ENCODE peak calls at places on chromosomes 12 and 14, in seven cellular contexts. P is lower lobe of right lung; B is CD8-positive, alpha-beta T cell; Z is suprapubic skin; X is stomach; V is HFF-Myc; O is cardiac fibroblast. M is an unnamed sample.
A peak's percentile ranks its signal among the peaks of the same experiment; 100 is the strongest.

GRCh38 chr12:118102070-118102469 is 1.7 kb downstream of the VSIG10 start:
- DNase-seq in P (no peak), B (no peak), Z (no peak), X (no peak), V (no peak), O (no peak), M (peak; percentile 85)

GRCh38 chr12:77323778-77324415 is 258.5 kb upstream of the E2F7 start:
- DNase-seq in P (no peak), B (no peak), Z (no peak), X (no peak), V (no peak), O (no peak), M (no peak)

GRCh38 chr12:126668961-126669360 is 1598.0 kb upstream of the TMEM132C start:
- DNase-seq in P (no peak), B (no peak), Z (no peak), X (no peak), V (peak; percentile 20), O (peak; percentile 77), M (no peak)

GRCh38 chr14:66443158-66443695 is 42.9 kb upstream of the CCDC196 start:
- DNase-seq in P (no peak), B (no peak), Z (no peak), X (no peak), V (no peak), O (no peak), M (peak; percentile 9)

GRCh38 chr12:47903927-47904646 is 707 bp downstream of the VDR start:
- DNase-seq in P (peak; percentile 73), B (no peak), Z (peak; percentile 83), X (peak; percentile 66), V (no peak), O (peak; percentile 83), M (peak; percentile 86)

GRCh38 chr12:95949801-95950206 is 6.7 kb downstream of the AMDHD1 start:
- DNase-seq in P (no peak), B (no peak), Z (no peak), X (no peak), V (no peak), O (no peak), M (no peak)

GRCh38 chr14:97106166-97106565 is 309.0 kb downstream of the VRK1 start:
- DNase-seq in P (no peak), B (no peak), Z (no peak), X (no peak), V (no peak), O (no peak), M (no peak)

GRCh38 chr12:94641283-94641682 is 9.1 kb downstream of the TMCC3 start:
- DNase-seq in P (no peak), B (no peak), Z (no peak), X (no peak), V (no peak), O (no peak), M (no peak)

GRCh38 chr14:106883218-106883692 is 1356.9 kb downstream of the TMEM121 start:
- DNase-seq in P (no peak), B (no peak), Z (no peak), X (no peak), V (no peak), O (peak; percentile 41), M (no peak)

GRCh38 chr14:63542231-63542999 is 762 bp downstream of the PPP2R5E start:
- DNase-seq in P (peak; percentile 62), B (no peak), Z (peak; percentile 59), X (no peak), V (no peak), O (peak; percentile 26), M (peak; percentile 33)

GRCh38 chr14:89428556-89429196 is 11.6 kb upstream of the FOXN3 start:
- DNase-seq in P (no peak), B (no peak), Z (no peak), X (no peak), V (no peak), O (peak; percentile 27), M (peak; percentile 80)

GRCh38 chr14:103552811-103553210 is 9.6 kb downstream of the BAG5 start:
- DNase-seq in P (peak; percentile 21), B (no peak), Z (no peak), X (no peak), V (no peak), O (no peak), M (no peak)

GRCh38 chr12:46825526-46826414 is at the start of gene SLC38A4:
- DNase-seq in P (peak; percentile 49), B (no peak), Z (no peak), X (no peak), V (peak; percentile 21), O (peak; percentile 26), M (no peak)
- H3K4me3 ChIP-seq in P (no peak within 1 kb of the TSS), B (no peak within 1 kb of the TSS), Z (peak within 1 kb of the TSS; percentile 35), X (peak within 1 kb of the TSS; percentile 2), V (peak within 1 kb of the TSS; percentile 48), O (peak within 1 kb of the TSS; percentile 36), M (peak within 1 kb of the TSS; percentile 9)

GRCh38 chr12:3336606-3337311 is 154.2 kb upstream of the PRMT8 start:
- DNase-seq in P (no peak), B (no peak), Z (peak; percentile 63), X (peak; percentile 34), V (no peak), O (no peak), M (peak; percentile 67)
- TF ChIP-seq CTCF in P (no peak), B (no peak), Z (no peak), X (no peak), V (no peak), O (no peak), M (no peak)

GRCh38 chr14:93219103-93219726 is 12.2 kb downstream of the UBR7 start:
- DNase-seq in P (no peak), B (no peak), Z (no peak), X (peak; percentile 59), V (no peak), O (peak; percentile 75), M (peak; percentile 83)
- H3K4me3 ChIP-seq in P (no peak overlapping the region), B (no peak overlapping the region), Z (no peak overlapping the region), X (no peak overlapping the region), V (no peak overlapping the region), O (no peak overlapping the region), M (no peak overlapping the region)

DNA sequence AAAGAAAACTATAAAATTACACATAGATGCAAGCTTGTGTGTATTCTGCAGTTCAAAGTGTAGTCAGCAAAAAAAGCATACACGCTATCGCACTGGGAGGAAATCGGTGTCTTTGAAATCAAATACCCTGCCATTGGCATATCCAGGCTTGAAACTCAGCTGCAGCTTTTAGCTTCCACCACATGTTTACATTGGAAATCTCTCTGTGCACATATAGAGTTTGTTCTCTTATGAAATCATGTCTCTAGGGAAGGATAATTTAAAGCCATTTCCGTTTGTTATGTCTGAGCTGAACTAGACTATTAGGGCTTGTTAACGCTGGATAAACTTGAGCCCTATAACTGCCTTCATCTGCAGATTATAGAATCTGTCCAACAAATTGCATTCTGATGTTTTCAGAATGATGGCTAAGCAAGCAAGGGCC is 443.0 kb downstream of the ZFP36L1 start:
- DNase-seq in P (no peak), B (no peak), Z (no peak), X (peak; percentile 39), V (no peak), O (peak; percentile 63), M (peak; percentile 16)
- TF ChIP-seq CTCF in P (no peak), B (no peak), Z (no peak), X (no peak), V (no peak), O (no peak), M (no peak)

DNA sequence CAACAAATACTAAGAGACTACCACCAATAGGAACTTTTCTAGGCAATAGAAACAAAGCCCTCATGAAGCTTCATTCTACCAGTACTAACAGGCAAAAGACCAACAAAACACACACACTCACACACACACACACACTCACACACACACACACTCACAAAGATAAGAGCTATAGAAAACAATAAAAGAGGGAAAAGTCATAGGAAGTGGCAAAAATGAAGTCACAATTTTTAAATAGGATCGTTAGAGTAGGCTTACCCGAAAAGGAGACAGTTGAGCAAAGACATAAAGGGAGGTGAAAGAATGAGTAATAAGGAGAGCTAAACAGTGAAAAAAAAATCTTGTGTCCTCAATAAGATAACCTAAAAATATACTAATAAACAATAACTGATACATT is 66.5 kb downstream of the C2CD5 start:
- DNase-seq in P (no peak), B (no peak), Z (no peak), X (no peak), V (no peak), O (peak; percentile 82), M (no peak)
- H3K4me3 ChIP-seq in P (no peak overlapping the region), B (no peak overlapping the region), Z (no peak overlapping the region), X (no peak overlapping the region), V (no peak overlapping the region), O (no peak overlapping the region), M (no peak overlapping the region)

GRCh38 chr12:8637666-8638065 is 25.0 kb downstream of the MFAP5 start:
- DNase-seq in P (no peak), B (no peak), Z (no peak), X (no peak), V (no peak), O (no peak), M (no peak)
- TF ChIP-seq CTCF in P (no peak), B (no peak), Z (no peak), X (no peak), V (no peak), O (no peak), M (no peak)

DNA sequence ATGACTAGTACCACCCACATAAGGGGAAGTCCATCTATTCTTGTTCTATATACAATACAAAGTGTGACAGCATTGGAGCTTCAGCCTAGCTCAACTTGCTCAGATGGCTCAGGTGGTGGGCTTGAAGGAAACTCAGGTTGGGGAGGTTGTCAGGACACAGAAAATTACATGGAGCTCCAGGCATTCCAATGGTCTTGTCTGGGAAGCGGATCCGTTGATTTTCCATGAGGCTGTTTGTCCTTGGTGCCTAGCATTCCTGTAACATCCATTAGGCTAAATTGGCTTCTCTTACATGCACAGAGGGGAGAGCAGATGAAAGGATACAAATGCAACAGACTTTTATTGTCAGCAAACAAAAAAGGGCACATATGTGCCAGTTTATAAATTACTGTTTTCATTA is 75.5 kb upstream of the OTX2 start:
- DNase-seq in P (no peak), B (no peak), Z (no peak), X (no peak), V (no peak), O (no peak), M (no peak)
- H3K4me3 ChIP-seq in P (no peak overlapping the region), B (no peak overlapping the region), Z (no peak overlapping the region), X (no peak overlapping the region), V (no peak overlapping the region), O (no peak overlapping the region), M (no peak overlapping the region)

DNA sequence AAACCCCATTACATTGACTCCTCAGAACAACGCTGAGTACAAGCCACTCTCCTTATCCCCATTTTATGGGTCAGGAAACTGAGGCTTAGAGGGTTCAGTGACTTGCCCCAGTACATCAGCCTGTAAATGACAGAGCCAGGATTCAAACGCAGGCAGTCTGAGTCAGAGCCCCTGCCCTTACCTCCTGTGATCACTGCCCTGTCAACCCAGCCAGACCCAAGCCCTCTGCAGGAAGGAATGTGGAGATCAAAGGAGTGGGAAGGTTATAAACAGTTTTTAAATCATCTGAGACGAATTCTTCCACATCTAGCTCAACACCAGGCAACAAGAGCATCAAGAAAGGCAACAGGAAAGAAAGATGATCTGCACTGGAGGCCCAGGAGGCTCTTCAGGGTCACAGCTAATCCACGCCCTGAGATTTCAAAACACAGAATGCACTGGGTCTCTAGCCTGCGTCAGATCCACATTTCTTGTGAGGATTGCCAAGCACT is 38.5 kb downstream of the SPTB start:
- DNase-seq in P (no peak), B (no peak), Z (no peak), X (no peak), V (peak; percentile 32), O (peak; percentile 43), M (peak; percentile 67)
- TF ChIP-seq CTCF in P (no peak), B (no peak), Z (no peak), X (no peak), V (peak; percentile 56), O (peak; percentile 35), M (peak; percentile 43)

M was measured in epithelial cell of esophagus.